ENCODE peak calls at places on chromosome 11, in four cellular contexts. K, O, N and F are unnamed samples.

GRCh38 chr11:115290479-115291390 is 213.5 kb downstream of the CADM1 start:
- DNase-seq in N (no peak), O (no peak), K (no peak), F (no peak)

GRCh38 chr11:110734790-110735189 is 22.6 kb upstream of the ARHGAP20 start:
- DNase-seq in N (no peak), O (no peak), K (no peak), F (no peak)

GRCh38 chr11:57233702-57234101 is 3.3 kb downstream of the APLNR start:
- DNase-seq in N (no peak), K (no peak), O (no peak), F (no peak)

GRCh38 chr11:73839123-73839457 is 37.6 kb downstream of the COA4 start:
- DNase-seq in K (no peak), N (no peak), O (no peak), F (no peak)

GRCh38 chr11:68071281-68072048 is 32.6 kb downstream of the TCIRG1 start:
- DNase-seq in O (no peak), K (no peak), N (no peak), F (no peak)

GRCh38 chr11:47451436-47451835 is 2.5 kb upstream of the RAPSN start:
- DNase-seq in K (no peak), O (no peak), N (no peak), F (no peak)

GRCh38 chr11:119755351-119756071 is 26.5 kb upstream of the NECTIN1 start:
- DNase-seq in K (no peak), O (no peak), N (no peak), F (no peak)

GRCh38 chr11:128342511-128343133 is 244.7 kb downstream of the ETS1 start:
- DNase-seq in O (peak; percentile 39), N (no peak), K (peak; percentile 60), F (no peak)

GRCh38 chr11:36953986-36954385 is 355.9 kb upstream of the RAG2 start:
- DNase-seq in N (no peak), K (no peak), O (no peak), F (no peak)

GRCh38 chr11:15073361-15074205 is at the start of gene CALCB:
- DNase-seq in N (no peak), O (no peak), K (no peak), F (peak; percentile 65)

GRCh38 chr11:115930886-115931537 is 426.8 kb upstream of the CADM1 start:
- DNase-seq in K (no peak), N (no peak), O (no peak), F (no peak)

GRCh38 chr11:978073-978720 is 52.5 kb downstream of the AP2A2 start:
- DNase-seq in K (no peak), N (no peak), O (no peak), F (no peak)

GRCh38 chr11:87454246-87454645 is 416.5 kb downstream of the TMEM135 start:
- DNase-seq in N (no peak), O (peak; percentile 25), K (no peak), F (no peak)

GRCh38 chr11:117892651-117893050 is 16.2 kb upstream of the FXYD6 start:
- DNase-seq in N (no peak), O (no peak), K (no peak), F (no peak)

GRCh38 chr11:134362192-134362901 is 30.6 kb downstream of the GLB1L2 start:
- DNase-seq in O (no peak), N (no peak), K (no peak), F (no peak)

GRCh38 chr11:75801362-75802021 is 13.5 kb upstream of the UVRAG start:
- DNase-seq in K (no peak), O (no peak), N (no peak), F (no peak)

GRCh38 chr11:64900263-64900678 is 16.7 kb downstream of the ATG2A start:
- DNase-seq in N (no peak), O (no peak), K (no peak), F (no peak)

GRCh38 chr11:120785576-120785975 is 238.3 kb upstream of the TBCEL start:
- DNase-seq in K (no peak), O (no peak), N (no peak), F (no peak)

GRCh38 chr11:80843266-80843974 is 1402.6 kb upstream of the TENM4 start:
- DNase-seq in K (no peak), O (peak; percentile 39), N (no peak), F (no peak)

GRCh38 chr11:33329705-33330329 is 72.6 kb downstream of the HIPK3 start:
- DNase-seq in K (peak; percentile 50), O (no peak), N (peak; percentile 26), F (peak; percentile 25)

GRCh38 chr11:70796601-70797000 is 398.3 kb downstream of the CTTN start:
- DNase-seq in O (no peak), N (peak; percentile 25), K (no peak), F (peak; percentile 46)

GRCh38 chr11:108324587-108324986 is 101.7 kb downstream of the ATM start:
- DNase-seq in K (no peak), N (no peak), O (no peak), F (no peak)

GRCh38 chr11:75311858-75312288 is 39.6 kb downstream of the ARRB1 start:
- DNase-seq in K (no peak), O (no peak), N (no peak), F (no peak)

GRCh38 chr11:57241311-57241972 is 4.4 kb upstream of the APLNR start:
- DNase-seq in K (no peak), O (no peak), N (no peak), F (no peak)

GRCh38 chr11:113153847-113154246 is 160.5 kb upstream of the TTC12 start:
- DNase-seq in N (no peak), O (no peak), K (no peak), F (no peak)

GRCh38 chr11:69939551-69940245 is 120.5 kb upstream of the FGF3 start:
- DNase-seq in O (no peak), K (no peak), N (no peak), F (peak; percentile 10)

GRCh38 chr11:134513585-134514120 is 101.6 kb upstream of the B3GAT1 start:
- DNase-seq in K (no peak), N (no peak), O (no peak), F (no peak)

GRCh38 chr11:3797329-3798090 is at the start of gene NUP98:
- DNase-seq in O (peak; percentile 99), K (peak; percentile 99), N (peak; percentile 97), F (peak; percentile 100)

GRCh38 chr11:104164028-104164520 is at the start of gene PDGFD:
- DNase-seq in K (peak; percentile 54), O (no peak), N (no peak), F (peak; percentile 89)
- TF ChIP-seq CREM in K (no peak), O (no peak), N (no peak), F (peak; percentile 77)

GRCh38 chr11:60923800-60924109 is 505 bp upstream of the TMEM132A start:
- DNase-seq in O (no peak), K (no peak), N (no peak), F (no peak)

GRCh38 chr11:60923326-60923725 is 934 bp upstream of the TMEM132A start:
- DNase-seq in N (no peak), K (no peak), O (no peak), F (no peak)

GRCh38 chr11:60922906-60923305 is 1.4 kb upstream of the TMEM132A start:
- DNase-seq in N (no peak), O (no peak), K (no peak), F (no peak)

GRCh38 chr11:60924906-60925684 is 835 bp downstream of the TMEM132A start:
- DNase-seq in K (no peak), O (no peak), N (no peak), F (no peak)

DNA sequence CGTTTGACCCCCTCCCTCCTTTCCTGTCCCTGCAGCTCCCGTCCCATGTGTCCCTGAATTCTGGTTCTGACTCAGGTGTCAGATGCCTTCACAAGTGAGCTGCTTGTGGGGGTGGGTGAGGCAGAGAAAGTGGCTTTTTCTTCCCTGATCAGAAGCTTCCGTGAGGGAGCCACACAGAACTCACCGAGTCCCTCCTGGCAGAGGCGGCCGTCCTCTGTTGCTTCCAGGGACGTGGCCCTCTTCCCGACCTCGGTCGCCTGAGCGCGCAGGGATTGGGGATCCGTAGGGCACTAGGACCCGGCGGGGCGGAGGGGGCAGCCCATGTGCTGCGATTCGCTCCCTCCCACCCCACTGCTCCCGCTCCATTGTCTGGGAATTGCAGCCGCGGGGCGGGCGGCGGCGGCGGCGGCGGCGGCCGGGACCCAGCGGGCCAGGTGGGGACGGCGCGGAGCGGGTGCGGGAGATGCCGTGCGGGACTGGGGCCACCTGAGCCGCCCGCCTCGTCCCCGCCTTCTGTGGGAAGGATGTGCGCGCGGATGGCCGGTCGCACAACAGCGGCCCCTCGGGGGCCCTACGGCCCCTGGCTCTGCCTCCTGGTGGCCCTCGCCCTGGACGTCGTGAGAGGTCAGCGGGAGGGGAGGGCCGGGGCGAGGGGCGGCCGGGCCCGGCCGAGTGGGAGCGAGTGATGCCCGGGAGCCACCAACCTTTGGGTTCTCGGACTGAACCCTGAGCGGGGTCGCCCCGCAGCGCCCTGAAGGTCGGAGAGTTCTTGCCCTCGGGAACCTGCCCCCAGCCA is at the start of gene TMEM132A:
- DNase-seq in K (peak; percentile 37), O (no peak), N (peak; percentile 86), F (peak; percentile 85)
- TF ChIP-seq CREM in K (no peak), O (no peak), N (no peak), F (peak; percentile 79)

DNA sequence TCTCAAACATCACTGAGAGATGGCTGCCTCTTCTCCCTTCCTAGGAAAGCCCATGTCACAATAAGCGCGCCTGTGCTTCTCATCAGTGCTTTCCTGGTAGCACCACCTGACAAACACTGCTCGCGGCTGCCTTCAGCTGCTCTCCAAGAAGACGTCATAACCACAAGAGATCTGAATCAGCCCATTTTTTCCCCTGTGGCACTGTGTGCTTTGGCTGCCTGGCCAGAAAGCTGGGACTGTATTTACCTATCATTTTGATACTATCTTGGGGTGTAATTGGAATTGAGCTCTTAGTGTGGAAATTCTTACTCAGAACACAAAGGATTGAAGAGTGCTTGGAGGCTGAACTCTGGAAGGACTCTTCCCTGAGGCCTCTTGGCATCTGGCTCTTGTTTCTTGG is 50.3 kb upstream of the EHF start:
- DNase-seq in N (no peak), K (no peak), O (no peak), F (no peak)
- TF ChIP-seq CREM in N (peak; percentile 72), K (no peak), O (no peak), F (no peak)

DNA sequence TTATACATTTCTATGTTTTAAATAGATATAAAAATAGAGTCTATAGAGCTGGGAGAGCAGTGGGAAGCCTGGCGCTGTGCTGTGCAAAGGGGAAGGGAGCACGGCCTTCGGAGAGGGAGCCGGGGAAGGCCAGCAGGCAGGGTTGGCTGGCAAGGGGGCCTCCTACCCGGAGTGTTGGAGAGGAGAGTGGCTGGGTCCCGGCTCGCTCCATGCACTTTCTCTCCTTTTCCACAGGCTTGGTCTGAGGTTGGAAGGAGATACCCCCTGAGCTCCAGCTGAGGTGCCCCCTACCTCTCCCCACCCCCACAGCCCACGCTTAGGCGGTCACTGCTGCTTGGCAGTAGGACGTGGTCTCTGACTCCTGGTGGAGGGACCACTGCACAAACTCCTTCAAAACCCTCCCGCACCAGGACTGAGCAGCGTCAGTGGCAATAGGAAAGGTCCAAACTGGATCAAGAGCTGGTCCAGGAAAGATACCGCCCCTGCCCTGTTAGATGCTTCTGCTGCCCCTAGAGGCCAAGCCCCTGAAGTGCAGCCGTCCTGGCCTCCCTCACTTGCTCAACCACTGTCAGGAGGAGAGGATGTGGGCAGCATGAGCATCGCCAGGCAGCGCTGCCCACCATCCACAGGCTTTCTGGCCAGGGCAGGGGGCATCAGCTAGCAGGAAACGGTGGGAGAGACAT is 52.9 kb downstream of the SYT13 start:
- DNase-seq in O (no peak), K (peak; percentile 47), N (peak; percentile 85), F (peak; percentile 93)
- TF ChIP-seq CREM in O (no peak), K (no peak), N (peak; percentile 30), F (no peak)

GRCh38 chr11:82315093-82315492 is 418.6 kb downstream of the FAM181B start:
- DNase-seq in N (no peak), K (peak; percentile 23), O (no peak), F (peak; percentile 71)
- TF ChIP-seq CREM in N (no peak), K (no peak), O (no peak), F (no peak)

GRCh38 chr11:11243790-11244469 is 109.1 kb downstream of the CSNK2A3 start:
- DNase-seq in O (no peak), N (peak; percentile 79), K (no peak), F (peak; percentile 66)
- TF ChIP-seq CREM in O (no peak), N (no peak), K (no peak), F (no peak)

GRCh38 chr11:122306776-122307479 is 190.9 kb upstream of the BLID start:
- DNase-seq in O (no peak), K (no peak), N (no peak), F (peak; percentile 49)
- TF ChIP-seq CREM in O (no peak), K (no peak), N (no peak), F (no peak)